ENCODE peak calls at places on chromosomes 13 and 19, in ten cellular contexts. P, Z, A, X, Y, T, U, W, G and E are unnamed samples. For H3K4me1, the result is how much of the 10 kb centered on the place peaks cover.

GRCh38 chr13:45861352-45861751 is 9.8 kb upstream of the SIAH3 start:
- DNase-seq in P (no peak), Z (no peak), A (no peak), X (no peak), Y (no peak), T (no peak), U (peak), W (no peak), G (no peak), E (no peak)

GRCh38 chr19:58545286-58546068 is 1.6 kb downstream of the TRIM28 start:
- DNase-seq in P (peak), Z (no peak), A (peak), X (no peak), Y (no peak), T (peak), U (no peak), W (no peak), G (no peak), E (no peak)

GRCh38 chr13:111429064-111429558 is 108.7 kb downstream of the TEX29 start:
- DNase-seq in P (no peak), Z (peak), A (no peak), X (no peak), Y (no peak), T (no peak), U (peak), W (peak), G (peak), E (peak)

GRCh38 chr19:8611890-8612806 is 1.6 kb upstream of the ADAMTS10 start:
- DNase-seq in P (peak), Z (peak), A (peak), X (peak), Y (no peak), T (peak), U (peak), W (no peak), G (peak), E (no peak)

GRCh38 chr19:46659151-46660007 is 1.6 kb downstream of the DACT3 start:
- DNase-seq in P (peak), Z (peak), A (peak), X (peak), Y (no peak), T (peak), U (no peak), W (no peak), G (peak), E (no peak)

GRCh38 chr13:113647351-113648217 is 10.4 kb downstream of the ATP4B start:
- DNase-seq in P (peak), Z (peak), A (peak), X (peak), Y (peak), T (peak), U (no peak), W (no peak), G (no peak), E (peak)

GRCh38 chr19:16026756-16027155 is 49.5 kb upstream of the TPM4 start:
- DNase-seq in P (peak), Z (no peak), A (no peak), X (no peak), Y (no peak), T (no peak), U (no peak), W (no peak), G (no peak), E (no peak)

GRCh38 chr19:10961073-10961762 is 388 bp downstream of the SMARCA4 start:
- DNase-seq in P (peak), Z (peak), A (peak), X (peak), Y (peak), T (peak), U (no peak), W (no peak), G (peak), E (no peak)

GRCh38 chr13:99648905-99649304 is 147.6 kb downstream of the TM9SF2 start:
- DNase-seq in P (no peak), Z (peak), A (no peak), X (no peak), Y (no peak), T (no peak), U (no peak), W (no peak), G (no peak), E (no peak)

GRCh38 chr19:10858204-10858828 is 10.1 kb downstream of the C19orf38 start:
- DNase-seq in P (no peak), Z (no peak), A (no peak), X (no peak), Y (no peak), T (no peak), U (no peak), W (no peak), G (peak), E (no peak)

GRCh38 chr19:54248016-54248601 is 5.5 kb upstream of the LILRA6 start:
- DNase-seq in P (peak), Z (no peak), A (no peak), X (peak), Y (no peak), T (no peak), U (peak), W (no peak), G (no peak), E (no peak)

GRCh38 chr19:31676271-31677004 is 327.2 kb upstream of the TSHZ3 start:
- DNase-seq in P (no peak), Z (no peak), A (no peak), X (no peak), Y (no peak), T (no peak), U (no peak), W (no peak), G (peak), E (peak)

GRCh38 chr13:20940083-20940482 is 37.5 kb upstream of the XPO4 start:
- DNase-seq in P (no peak), Z (no peak), A (no peak), X (no peak), Y (no peak), T (no peak), U (peak), W (no peak), G (no peak), E (no peak)

GRCh38 chr19:461664-462551 is 1.1 kb upstream of the SHC2 start:
- DNase-seq in P (peak), Z (peak), A (no peak), X (no peak), Y (peak), T (no peak), U (no peak), W (no peak), G (peak), E (peak)

GRCh38 chr19:35240322-35240721 is 8.5 kb upstream of the LSR start:
- DNase-seq in P (no peak), Z (peak), A (no peak), X (no peak), Y (no peak), T (no peak), U (no peak), W (no peak), G (no peak), E (no peak)

GRCh38 chr13:40813662-40814454 is 24.4 kb downstream of the SLC25A15 start:
- DNase-seq in P (no peak), Z (no peak), A (no peak), X (no peak), Y (no peak), T (no peak), U (peak), W (no peak), G (peak), E (peak)

GRCh38 chr13:35826626-35827254 is 304.4 kb downstream of the DCLK1 start:
- DNase-seq in P (no peak), Z (no peak), A (no peak), X (no peak), Y (no peak), T (no peak), U (no peak), W (no peak), G (peak), E (no peak)

GRCh38 chr13:28657784-28658538 is 969 bp upstream of the POMP start:
- DNase-seq in P (no peak), Z (no peak), A (no peak), X (no peak), Y (no peak), T (no peak), U (peak), W (no peak), G (no peak), E (peak)

GRCh38 chr13:20460744-20461143 is 64.9 kb downstream of the CRYL1 start:
- DNase-seq in P (no peak), Z (no peak), A (no peak), X (no peak), Y (no peak), T (no peak), U (no peak), W (no peak), G (peak), E (no peak)

GRCh38 chr13:40146586-40147240 is 491.3 kb downstream of the COG6 start:
- DNase-seq in P (no peak), Z (no peak), A (no peak), X (no peak), Y (no peak), T (no peak), U (no peak), W (no peak), G (no peak), E (no peak)

GRCh38 chr13:103140001-103140671 is 73.9 kb upstream of the SLC10A2 start:
- DNase-seq in P (no peak), Z (no peak), A (no peak), X (no peak), Y (no peak), T (no peak), U (no peak), W (no peak), G (peak), E (peak)

GRCh38 chr13:34738251-34739170 is 203.6 kb upstream of the NBEA start:
- DNase-seq in P (no peak), Z (no peak), A (no peak), X (no peak), Y (no peak), T (no peak), U (no peak), W (no peak), G (no peak), E (no peak)

GRCh38 chr19:2524840-2525723 is 49.2 kb downstream of the GADD45B start:
- DNase-seq in P (no peak), Z (no peak), A (no peak), X (peak), Y (peak), T (no peak), U (peak), W (no peak), G (peak), E (no peak)

GRCh38 chr13:113023217-113023597 is 54.2 kb downstream of the MCF2L start:
- DNase-seq in P (no peak), Z (no peak), A (no peak), X (peak), Y (no peak), T (no peak), U (no peak), W (no peak), G (peak), E (no peak)

GRCh38 chr13:56735537-56735942 is 405.2 kb upstream of the PRR20A start:
- DNase-seq in P (peak), Z (no peak), A (peak), X (no peak), Y (no peak), T (peak), U (no peak), W (no peak), G (peak), E (no peak)

GRCh38 chr19:55283548-55284393 is at the start of gene BRSK1:
- DNase-seq in P (peak), Z (no peak), A (no peak), X (peak), Y (peak), T (peak), U (peak), W (peak), G (peak), E (no peak)

GRCh38 chr19:35044317-35045117 is 3.0 kb downstream of the HPN start:
- DNase-seq in P (no peak), Z (peak), A (peak), X (peak), Y (peak), T (no peak), U (peak), W (peak), G (peak), E (peak)

GRCh38 chr13:113666951-113667701 is at the start of gene GRK1:
- DNase-seq in P (peak), Z (no peak), A (peak), X (peak), Y (peak), T (peak), U (no peak), W (no peak), G (no peak), E (no peak)

GRCh38 chr13:26861951-26862350 is 101.4 kb upstream of the GPR12 start:
- DNase-seq in P (no peak), Z (no peak), A (no peak), X (no peak), Y (no peak), T (no peak), U (no peak), W (no peak), G (no peak), E (no peak)

GRCh38 chr13:33111414-33112110 is 95.3 kb downstream of the KL start:
- DNase-seq in P (peak), Z (peak), A (no peak), X (no peak), Y (no peak), T (no peak), U (peak), W (no peak), G (no peak), E (peak)

GRCh38 chr13:33110386-33110712 is 94.1 kb downstream of the KL start:
- DNase-seq in P (no peak), Z (no peak), A (no peak), X (no peak), Y (no peak), T (no peak), U (no peak), W (no peak), G (no peak), E (no peak)

GRCh38 chr13:33114146-33114545 is 97.9 kb downstream of the KL start:
- DNase-seq in P (no peak), Z (no peak), A (no peak), X (no peak), Y (no peak), T (no peak), U (peak), W (no peak), G (no peak), E (no peak)

GRCh38 chr13:33110713-33111413 is 94.6 kb downstream of the KL start:
- DNase-seq in P (no peak), Z (peak), A (no peak), X (peak), Y (no peak), T (peak), U (peak), W (no peak), G (no peak), E (no peak)

GRCh38 chr13:33112745-33113144 is 96.5 kb downstream of the KL start:
- DNase-seq in P (no peak), Z (no peak), A (no peak), X (no peak), Y (no peak), T (no peak), U (peak), W (no peak), G (no peak), E (no peak)
- H3K4me1 ChIP-seq in P (half or more), Z (under half), A (under half), X (under half), Y (half or more), T (under half), U (under half), W (under half), G (under half), E (under half)

GRCh38 chr13:42393573-42394360 is 121.8 kb downstream of the AKAP11 start:
- DNase-seq in P (no peak), Z (no peak), A (no peak), X (no peak), Y (no peak), T (no peak), U (no peak), W (no peak), G (no peak), E (no peak)
- H3K4me3 ChIP-seq in P (no peak), Z (no peak), A (no peak), X (no peak), Y (no peak), T (no peak), U (no peak), W (no peak), G (no peak), E (no peak)

GRCh38 chr13:23794267-23795161 is 94.7 kb downstream of the MIPEP start:
- DNase-seq in P (no peak), Z (no peak), A (no peak), X (no peak), Y (no peak), T (no peak), U (peak), W (no peak), G (no peak), E (no peak)

GRCh38 chr13:23793711-23794110 is 95.5 kb downstream of the MIPEP start:
- DNase-seq in P (no peak), Z (no peak), A (no peak), X (no peak), Y (no peak), T (no peak), U (no peak), W (no peak), G (no peak), E (no peak)

GRCh38 chr13:23797276-23797903 is 91.8 kb downstream of the MIPEP start:
- DNase-seq in P (no peak), Z (no peak), A (no peak), X (no peak), Y (no peak), T (no peak), U (no peak), W (no peak), G (no peak), E (no peak)

GRCh38 chr13:23799945-23800344 is 89.3 kb downstream of the MIPEP start:
- DNase-seq in P (no peak), Z (no peak), A (no peak), X (no peak), Y (no peak), T (no peak), U (peak), W (no peak), G (no peak), E (peak)

GRCh38 chr13:23796546-23796945 is 92.7 kb downstream of the MIPEP start:
- DNase-seq in P (no peak), Z (no peak), A (no peak), X (no peak), Y (no peak), T (no peak), U (peak), W (no peak), G (no peak), E (no peak)
- H3K4me1 ChIP-seq in P (under half), Z (under half), A (under half), X (under half), Y (under half), T (under half), U (under half), W (under half), G (under half), E (under half)

GRCh38 chr13:30313307-30313706 is 6.0 kb upstream of the KATNAL1 start:
- DNase-seq in P (no peak), Z (no peak), A (no peak), X (no peak), Y (no peak), T (no peak), U (no peak), W (no peak), G (no peak), E (no peak)
- H3K4me3 ChIP-seq in P (no peak), Z (no peak), A (no peak), X (no peak), Y (no peak), T (no peak), U (no peak), W (no peak), G (no peak), E (no peak)

GRCh38 chr19:41332000-41332399 is 21.7 kb downstream of the TGFB1 start:
- DNase-seq in P (no peak), Z (no peak), A (no peak), X (no peak), Y (no peak), T (no peak), U (no peak), W (no peak), G (no peak), E (no peak)
- H3K4me1 ChIP-seq in P (under half), Z (under half), A (under half), X (under half), Y (half or more), T (under half), U (under half), W (under half), G (under half), E (under half)

GRCh38 chr19:39515551-39516191 is 732 bp downstream of the SELENOV start:
- DNase-seq in P (no peak), Z (no peak), A (no peak), X (no peak), Y (no peak), T (no peak), U (no peak), W (no peak), G (peak), E (no peak)
- H3K4me3 ChIP-seq in P (peak), Z (peak), A (no peak), X (peak), Y (peak), T (no peak), U (no peak), W (peak), G (peak), E (peak)